ENCODE peak calls at places on chromosomes 3 and 15, in eight cellular contexts. N is IMR-90; J is H1; L is tibial nerve; R is ovary; X is effector memory CD4-positive, alpha-beta T cell; T is breast epithelium; U is left ventricle myocardium inferior. S is an unnamed sample.

GRCh38 chr3:186742618-186743335 is 25.6 kb downstream of the KNG1 start:
- DNase-seq in T (no peak), R (no peak), L (no peak), X (no peak), N (peak; percentile 23), U (no peak), J (no peak), S (no peak)

GRCh38 chr3:101873619-101874018 is 24.3 kb downstream of the NFKBIZ start:
- DNase-seq in N (peak; percentile 88), L (no peak), R (no peak), U (no peak), X (no peak), T (no peak), J (no peak), S (no peak)

GRCh38 chr3:41198526-41198925 is 779 bp upstream of the CTNNB1 start:
- DNase-seq in R (peak; percentile 63), N (no peak), X (no peak), J (no peak), L (peak; percentile 43), U (peak; percentile 34), T (peak; percentile 52), S (no peak)

GRCh38 chr15:95170587-95171380 is 939.4 kb downstream of the MCTP2 start:
- DNase-seq in T (no peak), N (no peak), X (no peak), L (no peak), R (no peak), U (no peak), J (no peak), S (no peak)

GRCh38 chr15:95394186-95395067 is 936.1 kb upstream of the NR2F2 start:
- DNase-seq in N (peak; percentile 82), R (no peak), T (no peak), L (no peak), J (no peak), U (no peak), X (no peak), S (no peak)

GRCh38 chr15:91408476-91409076 is 308.5 kb downstream of the SV2B start:
- DNase-seq in R (no peak), N (peak; percentile 62), U (peak; percentile 14), T (no peak), J (no peak), X (no peak), L (no peak), S (no peak)

GRCh38 chr3:141840737-141841544 is 35.5 kb upstream of the ATP1B3 start:
- DNase-seq in L (no peak), N (no peak), X (no peak), J (no peak), R (no peak), U (no peak), T (no peak), S (no peak)

GRCh38 chr3:150721285-150722130 is 17.8 kb upstream of the ERICH6 start:
- DNase-seq in U (no peak), X (no peak), R (no peak), L (no peak), J (no peak), N (peak; percentile 70), T (no peak), S (no peak)

GRCh38 chr3:142664311-142664710 is 59.5 kb upstream of the TRPC1 start:
- DNase-seq in N (no peak), X (no peak), J (no peak), U (no peak), L (no peak), R (no peak), T (no peak), S (no peak)

GRCh38 chr3:154022603-154023002 is 98.6 kb upstream of the ARHGEF26 start:
- DNase-seq in R (no peak), J (no peak), L (no peak), N (no peak), U (no peak), X (no peak), T (no peak), S (no peak)

GRCh38 chr3:124676236-124676635 is 54.0 kb upstream of the UMPS start:
- DNase-seq in L (no peak), X (no peak), N (peak; percentile 87), R (no peak), T (no peak), J (no peak), U (no peak), S (no peak)

GRCh38 chr15:41936155-41936554 is 36.2 kb downstream of the EHD4 start:
- DNase-seq in X (no peak), J (no peak), U (no peak), T (no peak), N (no peak), L (no peak), R (no peak), S (no peak)

GRCh38 chr15:59828871-59829270 is 139.8 kb upstream of the BNIP2 start:
- DNase-seq in T (no peak), R (no peak), N (no peak), U (no peak), X (no peak), J (no peak), L (no peak), S (no peak)

GRCh38 chr15:66758844-66759243 is 56.8 kb downstream of the SMAD6 start:
- DNase-seq in L (no peak), U (no peak), T (no peak), J (no peak), N (no peak), R (no peak), X (no peak), S (no peak)

GRCh38 chr15:66761723-66762595 is 59.9 kb downstream of the SMAD6 start:
- DNase-seq in L (no peak), U (peak; percentile 8), J (no peak), T (no peak), X (no peak), R (peak; percentile 57), N (no peak), S (no peak)

GRCh38 chr15:66763186-66764066 is 61.4 kb downstream of the SMAD6 start:
- DNase-seq in L (peak; percentile 44), J (no peak), U (peak; percentile 92), N (no peak), X (no peak), R (peak; percentile 82), T (peak; percentile 93), S (no peak)

GRCh38 chr15:66760358-66760967 is 58.4 kb downstream of the SMAD6 start:
- DNase-seq in N (no peak), X (no peak), T (no peak), J (no peak), R (peak; percentile 39), L (no peak), U (no peak), S (no peak)

GRCh38 chr15:66760968-66761722 is 59.1 kb downstream of the SMAD6 start:
- DNase-seq in X (no peak), J (no peak), R (peak; percentile 57), N (no peak), T (no peak), U (peak; percentile 23), L (no peak), S (no peak)
- H3K27ac ChIP-seq in X (no peak overlapping the region), J (no peak overlapping the region), R (peak overlapping the region; percentile 79), N (peak overlapping the region; percentile 61), T (peak overlapping the region; percentile 88), U (peak overlapping the region; percentile 93), L (peak overlapping the region; percentile 59), S (no peak overlapping the region)

GRCh38 chr15:96692826-96693225 is 362.3 kb downstream of the NR2F2 start:
- DNase-seq in X (no peak), R (no peak), L (no peak), N (no peak), J (no peak), U (no peak), T (no peak), S (no peak)

GRCh38 chr15:96693515-96693914 is 363.0 kb downstream of the NR2F2 start:
- DNase-seq in N (no peak), L (no peak), J (no peak), U (no peak), X (no peak), T (no peak), R (no peak), S (no peak)

GRCh38 chr15:96693990-96694517 is 363.6 kb downstream of the NR2F2 start:
- DNase-seq in R (no peak), N (no peak), T (no peak), J (no peak), X (no peak), L (no peak), U (no peak), S (no peak)

GRCh38 chr15:96699871-96700401 is 369.4 kb downstream of the NR2F2 start:
- DNase-seq in N (no peak), J (peak; percentile 58), L (no peak), X (no peak), R (no peak), U (no peak), T (no peak), S (no peak)

DNA sequence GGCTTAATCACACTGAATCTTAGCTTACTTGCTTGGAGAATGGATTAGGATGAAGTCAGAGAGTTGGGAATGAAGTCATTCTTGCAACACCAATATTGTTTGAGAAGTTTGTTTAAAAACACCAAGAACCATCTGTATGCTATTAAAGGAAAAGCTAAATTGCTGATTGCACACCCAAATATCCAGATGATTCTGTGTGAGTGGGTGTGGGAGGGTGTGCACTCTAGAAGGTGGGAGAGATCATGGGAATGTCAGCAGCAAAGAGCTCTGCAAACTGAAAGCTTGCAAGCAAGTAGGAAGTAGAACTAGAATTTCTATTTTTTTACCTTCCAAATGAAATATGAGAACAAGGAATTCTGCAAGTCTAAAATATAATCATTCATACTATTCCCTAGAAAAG is 364.9 kb downstream of the NR2F2 start:
- DNase-seq in N (no peak), U (no peak), T (no peak), L (no peak), J (no peak), R (no peak), X (no peak), S (no peak)
- H3K4me1 ChIP-seq in N (no peaks in the 10 kb centered on the region), U (no peaks in the 10 kb centered on the region), T (no peaks in the 10 kb centered on the region), L (peaks cover 4% of the 10 kb centered on the region), J (peaks cover 3% of the 10 kb centered on the region), R (no peaks in the 10 kb centered on the region), X (no peaks in the 10 kb centered on the region), S (no peaks in the 10 kb centered on the region)

GRCh38 chr3:99648496-99648895 is 10.1 kb downstream of the COL8A1 start:
- DNase-seq in L (no peak), U (no peak), X (no peak), N (no peak), T (no peak), R (no peak), J (no peak), S (no peak)
- H3K4me3 ChIP-seq in L (no peak overlapping the region), U (no peak overlapping the region), X (no peak overlapping the region), N (no peak overlapping the region), T (no peak overlapping the region), R (no peak overlapping the region), J (no peak overlapping the region), S (no peak overlapping the region)

GRCh38 chr3:58296269-58296668 is 9.8 kb upstream of the RPP14 start:
- DNase-seq in N (no peak), T (no peak), X (no peak), U (no peak), L (no peak), J (no peak), R (no peak), S (no peak)

GRCh38 chr3:58292866-58293265 is 13.2 kb upstream of the RPP14 start:
- DNase-seq in R (no peak), L (no peak), J (no peak), U (no peak), T (no peak), X (no peak), N (no peak), S (no peak)

GRCh38 chr3:58296843-58297242 is 9.2 kb upstream of the RPP14 start:
- DNase-seq in T (no peak), U (no peak), R (no peak), L (no peak), X (no peak), J (no peak), N (no peak), S (peak; percentile 9)

GRCh38 chr3:58291671-58292338 is 14.2 kb upstream of the RPP14 start:
- DNase-seq in L (no peak), N (no peak), J (no peak), X (no peak), U (no peak), R (no peak), T (no peak), S (no peak)

GRCh38 chr3:58293516-58293915 is 12.5 kb upstream of the RPP14 start:
- DNase-seq in U (no peak), T (no peak), X (no peak), J (no peak), N (no peak), R (no peak), L (no peak), S (no peak)
- H3K27ac ChIP-seq in U (no peak overlapping the region), T (no peak overlapping the region), X (no peak overlapping the region), J (no peak overlapping the region), N (no peak overlapping the region), R (no peak overlapping the region), L (no peak overlapping the region), S (no peak overlapping the region)

S was measured in CD8-positive, alpha-beta T cell.